ENCODE peak calls at places on chromosome 4, in five cellular contexts. W is WTC11, Y is A549, G is GM12878, O is HepG2. Z is an unnamed sample.

GRCh38 chr4:86972997-86973396 is 38.2 kb downstream of the AFF1 start:
- DNase-seq in W (peak; percentile 19), Y (no peak), G (no peak), O (peak; percentile 72), Z (peak; percentile 63)

GRCh38 chr4:73446336-73446938 is 10.4 kb downstream of the AFP start:
- DNase-seq in W (no peak), Y (peak; percentile 10), G (no peak), O (peak; percentile 78), Z (peak; percentile 48)

GRCh38 chr4:83605216-83605615 is 69.3 kb downstream of the GPAT3 start:
- DNase-seq in W (no peak), Y (no peak), G (no peak), O (peak; percentile 30), Z (no peak)

GRCh38 chr4:177375372-177375771 is 65.7 kb downstream of the NEIL3 start:
- DNase-seq in W (no peak), Y (no peak), G (no peak), O (no peak), Z (no peak)

GRCh38 chr4:6499241-6499605 is 26.8 kb upstream of the PPP2R2C start:
- DNase-seq in W (no peak), Y (no peak), G (no peak), O (no peak), Z (no peak)

GRCh38 chr4:8315343-8316250 is 46.0 kb downstream of the HTRA3 start:
- DNase-seq in W (no peak), Y (peak; percentile 60), G (no peak), O (peak; percentile 62), Z (no peak)

GRCh38 chr4:74202062-74202586 is 44.2 kb downstream of the MTHFD2L start:
- DNase-seq in W (no peak), Y (no peak), G (no peak), O (peak; percentile 98), Z (no peak)

GRCh38 chr4:42954925-42955669 is 62.6 kb downstream of the GRXCR1 start:
- DNase-seq in W (no peak), Y (no peak), G (no peak), O (no peak), Z (no peak)

GRCh38 chr4:183300660-183301059 is 19.4 kb downstream of the CLDN22 start:
- DNase-seq in W (no peak), Y (no peak), G (no peak), O (no peak), Z (no peak)

GRCh38 chr4:183300070-183300469 is 20.0 kb downstream of the CLDN22 start:
- DNase-seq in W (no peak), Y (no peak), G (no peak), O (no peak), Z (no peak)

GRCh38 chr4:183295711-183296110 is 24.4 kb downstream of the CLDN22 start:
- DNase-seq in W (no peak), Y (no peak), G (no peak), O (no peak), Z (no peak)

GRCh38 chr4:183297675-183298074 is 22.4 kb downstream of the CLDN22 start:
- DNase-seq in W (no peak), Y (no peak), G (no peak), O (no peak), Z (no peak)

GRCh38 chr4:183299464-183299863 is 20.6 kb downstream of the CLDN22 start:
- DNase-seq in W (no peak), Y (no peak), G (no peak), O (no peak), Z (no peak)
- TF ChIP-seq ESRRA in W (no peak), Y (no peak), G (no peak), O (no peak), Z (no peak)

GRCh38 chr4:3047464-3048286 is 26.7 kb downstream of the HTT-AS start:
- DNase-seq in W (peak; percentile 87), Y (peak; percentile 16), G (peak; percentile 99), O (peak; percentile 57), Z (peak; percentile 80)
- TF ChIP-seq ESRRA in W (no peak), Y (no peak), G (no peak), O (no peak), Z (no peak)

GRCh38 chr4:61505773-61506640 is 305.9 kb downstream of the ADGRL3 start:
- DNase-seq in W (no peak), Y (no peak), G (no peak), O (no peak), Z (no peak)

GRCh38 chr4:61501812-61502211 is 301.7 kb downstream of the ADGRL3 start:
- DNase-seq in W (no peak), Y (no peak), G (no peak), O (no peak), Z (no peak)

GRCh38 chr4:61500883-61501282 is 300.8 kb downstream of the ADGRL3 start:
- DNase-seq in W (no peak), Y (no peak), G (no peak), O (no peak), Z (no peak)
- TF ChIP-seq ESRRA in W (no peak), Y (no peak), G (no peak), O (no peak), Z (no peak)

GRCh38 chr4:121127100-121127499 is 37.0 kb downstream of the TNIP3 start:
- DNase-seq in W (no peak), Y (no peak), G (no peak), O (no peak), Z (no peak)

GRCh38 chr4:121122661-121123060 is 41.5 kb downstream of the TNIP3 start:
- DNase-seq in W (no peak), Y (no peak), G (no peak), O (no peak), Z (no peak)

GRCh38 chr4:121125486-121125885 is 38.6 kb downstream of the TNIP3 start:
- DNase-seq in W (no peak), Y (no peak), G (no peak), O (peak; percentile 2), Z (no peak)

GRCh38 chr4:121129606-121130346 is 34.3 kb downstream of the TNIP3 start:
- DNase-seq in W (no peak), Y (no peak), G (no peak), O (no peak), Z (no peak)

GRCh38 chr4:121126449-121127006 is 37.6 kb downstream of the TNIP3 start:
- DNase-seq in W (no peak), Y (no peak), G (no peak), O (no peak), Z (no peak)
- TF ChIP-seq ESRRA in W (no peak), Y (no peak), G (no peak), O (no peak), Z (no peak)

DNA sequence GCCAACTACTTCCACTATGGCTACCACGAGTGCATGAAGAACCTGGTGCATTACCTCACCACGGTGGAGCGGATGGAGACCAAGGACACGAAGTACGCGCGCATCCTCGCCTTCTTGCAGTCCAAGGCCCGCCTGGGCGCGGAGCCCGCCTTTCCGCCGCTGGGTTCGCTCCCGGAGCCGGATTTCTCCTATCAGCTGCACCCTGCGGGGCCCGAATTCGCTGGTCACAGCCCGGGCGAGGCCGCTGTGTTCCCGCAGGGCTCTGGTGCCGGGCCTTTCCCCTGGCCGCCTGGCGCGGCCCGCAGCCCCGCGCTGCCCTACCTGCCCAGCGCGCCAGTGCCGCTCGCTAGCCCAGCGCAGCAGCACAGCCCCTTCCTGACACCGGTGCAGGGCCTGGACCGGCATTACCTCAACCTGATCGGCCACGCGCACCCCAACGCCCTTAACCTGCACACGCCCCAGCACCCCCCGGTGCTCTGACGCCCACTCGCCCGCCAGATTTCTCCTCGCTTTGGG is 2.1 kb downstream of the HELT start:
- DNase-seq in W (peak; percentile 74), Y (no peak), G (no peak), O (no peak), Z (no peak)
- TF ChIP-seq ESRRA in W (no peak), Y (no peak), G (no peak), O (no peak), Z (no peak)

DNA sequence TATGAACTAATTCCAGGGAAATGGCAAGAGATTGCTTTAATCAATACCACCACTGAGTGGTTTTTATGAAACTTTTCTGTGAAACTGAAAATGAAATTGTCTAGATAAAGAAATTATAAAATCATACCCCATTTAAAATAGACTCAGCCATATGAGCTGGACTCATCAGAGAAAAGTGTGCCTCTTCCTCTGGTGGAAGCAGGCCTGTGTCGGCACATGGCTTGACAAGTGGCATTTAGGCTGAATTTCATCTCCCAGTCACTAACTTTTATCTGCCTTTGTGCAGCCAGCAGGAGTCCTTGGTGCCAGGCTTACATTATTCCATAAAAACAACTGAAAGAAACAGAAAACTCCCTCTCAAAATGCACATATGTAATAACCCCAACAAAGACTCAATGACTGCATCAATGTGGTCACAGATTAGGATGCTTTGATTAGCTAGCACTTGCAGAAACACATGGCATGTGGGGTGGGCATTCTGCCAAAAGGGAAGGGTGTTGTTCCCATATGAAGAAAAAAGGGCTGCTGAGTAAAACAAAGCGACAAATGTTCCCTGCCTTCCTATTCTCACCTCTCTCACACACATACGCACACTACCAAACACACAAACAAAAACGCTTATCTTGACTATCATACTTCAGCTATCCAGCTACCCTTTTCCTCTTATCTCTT is 232.3 kb downstream of the PABPC4L start:
- DNase-seq in W (no peak), Y (no peak), G (no peak), O (no peak), Z (peak; percentile 2)
- TF ChIP-seq ESRRA in W (no peak), Y (no peak), G (no peak), O (no peak), Z (no peak)

DNA sequence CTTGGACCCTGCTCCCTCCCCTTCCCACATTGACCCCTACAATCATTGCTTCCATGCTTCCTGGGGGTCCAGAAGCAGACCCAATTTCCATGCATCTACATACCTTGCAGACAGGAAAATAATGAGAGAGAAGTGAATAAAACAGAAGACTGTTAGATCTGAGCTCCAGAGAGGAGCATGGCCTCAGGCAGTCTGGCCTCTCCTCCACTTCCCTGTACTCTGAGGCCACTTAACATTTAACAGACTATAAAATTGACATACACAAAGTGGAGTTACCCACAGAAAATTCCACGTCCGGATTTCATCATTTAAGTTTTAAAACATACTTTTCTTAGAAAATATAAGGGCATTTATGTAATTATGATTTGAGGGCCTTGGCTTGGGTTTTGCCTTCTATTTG is 2.1 kb upstream of the PRSS12 start:
- DNase-seq in W (no peak), Y (no peak), G (no peak), O (no peak), Z (no peak)
- TF ChIP-seq ESRRA in W (no peak), Y (no peak), G (no peak), O (no peak), Z (no peak)